ENCODE peak calls at places on chromosomes 5 and 9, in seven cellular contexts. L is HepG2, B is GM12891, E is endothelial cell of umbilical vein, U is transverse colon, Z is sigmoid colon, J is GM12892. V is an unnamed sample.

GRCh38 chr5:138686668-138687067 is 66.6 kb upstream of the CTNNA1 start:
- DNase-seq in L (no peak), B (no peak), E (peak; percentile 84), U (no peak), Z (no peak), J (no peak), V (no peak)

GRCh38 chr9:105757496-105758251 is 63.3 kb downstream of the TMEM38B start:
- DNase-seq in L (no peak), B (no peak), E (no peak), U (no peak), Z (no peak), J (no peak), V (no peak)

GRCh38 chr9:22084336-22085035 is 75.4 kb upstream of the CDKN2B start:
- DNase-seq in L (peak; percentile 7), B (no peak), E (peak; percentile 80), U (no peak), Z (no peak), J (no peak), V (no peak)

GRCh38 chr5:83401122-83401620 is 70.4 kb upstream of the VCAN start:
- DNase-seq in L (no peak), B (no peak), E (no peak), U (no peak), Z (no peak), J (no peak), V (no peak)

GRCh38 chr5:11449217-11449616 is 455.0 kb downstream of the CTNND2 start:
- DNase-seq in L (no peak), B (no peak), E (no peak), U (no peak), Z (no peak), J (no peak), V (no peak)

GRCh38 chr5:13659391-13659790 is 285.1 kb downstream of the DNAH5 start:
- DNase-seq in L (no peak), B (no peak), E (peak; percentile 9), U (no peak), Z (no peak), J (no peak), V (no peak)

GRCh38 chr9:133856798-133857197 is 118.6 kb upstream of the SARDH start:
- DNase-seq in L (no peak), B (no peak), E (no peak), U (no peak), Z (no peak), J (no peak), V (no peak)

GRCh38 chr9:77575785-77576184 is 72.3 kb downstream of the GNA14 start:
- DNase-seq in L (no peak), B (no peak), E (no peak), U (no peak), Z (no peak), J (no peak), V (no peak)

GRCh38 chr9:20941177-20941690 is 90.2 kb downstream of the HACD4 start:
- DNase-seq in L (peak; percentile 63), B (peak; percentile 24), E (peak; percentile 74), U (peak; percentile 50), Z (peak; percentile 76), J (peak; percentile 12), V (peak; percentile 65)

GRCh38 chr5:6435356-6435755 is 13.3 kb upstream of the UBE2QL1 start:
- DNase-seq in L (peak; percentile 19), B (no peak), E (peak; percentile 56), U (no peak), Z (no peak), J (no peak), V (no peak)

GRCh38 chr9:137278913-137279711 is 1.6 kb downstream of the TOR4A start:
- DNase-seq in L (no peak), B (no peak), E (no peak), U (no peak), Z (no peak), J (no peak), V (no peak)

GRCh38 chr9:74496819-74497749 is at the start of gene RORB:
- DNase-seq in L (no peak), B (peak; percentile 43), E (peak; percentile 26), U (peak; percentile 35), Z (peak; percentile 71), J (peak; percentile 57), V (peak; percentile 54)

GRCh38 chr5:111494350-111494999 is 17.9 kb downstream of the STARD4 start:
- DNase-seq in L (no peak), B (no peak), E (peak; percentile 25), U (no peak), Z (no peak), J (no peak), V (no peak)

GRCh38 chr9:73009649-73010288 is 56.9 kb upstream of the ALDH1A1 start:
- DNase-seq in L (no peak), B (no peak), E (no peak), U (no peak), Z (no peak), J (no peak), V (no peak)

GRCh38 chr9:132210472-132211145 is 48.8 kb downstream of the NTNG2 start:
- DNase-seq in L (no peak), B (no peak), E (no peak), U (no peak), Z (no peak), J (no peak), V (no peak)

GRCh38 chr5:51484326-51484725 is 101.1 kb downstream of the ISL1 start:
- DNase-seq in L (no peak), B (no peak), E (no peak), U (no peak), Z (no peak), J (no peak), V (no peak)

GRCh38 chr9:82553654-82554366 is 509.1 kb downstream of the RASEF start:
- DNase-seq in L (no peak), B (no peak), E (no peak), U (no peak), Z (no peak), J (no peak), V (no peak)

GRCh38 chr5:122919969-122920368 is 74.6 kb downstream of the SNX24 start:
- DNase-seq in L (no peak), B (no peak), E (no peak), U (no peak), Z (no peak), J (no peak), V (no peak)

GRCh38 chr5:174378116-174378874 is 332.8 kb downstream of the NSG2 start:
- DNase-seq in L (no peak), B (no peak), E (no peak), U (no peak), Z (no peak), J (no peak), V (no peak)

GRCh38 chr5:149011084-149011483 is 51.8 kb downstream of the SH3TC2 start:
- DNase-seq in L (no peak), B (no peak), E (no peak), U (no peak), Z (no peak), J (no peak), V (no peak)

GRCh38 chr9:121169094-121169601 is 32.5 kb downstream of the RAB14 start:
- DNase-seq in L (peak; percentile 5), B (no peak), E (peak; percentile 18), U (no peak), Z (no peak), J (no peak), V (no peak)

GRCh38 chr9:33923998-33924701 is 107.2 kb downstream of the UBE2R2 start:
- DNase-seq in L (no peak), B (no peak), E (no peak), U (no peak), Z (no peak), J (no peak), V (peak; percentile 60)

GRCh38 chr5:58149750-58150149 is 310.1 kb downstream of the PLK2 start:
- DNase-seq in L (no peak), B (no peak), E (no peak), U (no peak), Z (no peak), J (no peak), V (no peak)

GRCh38 chr9:37917315-37917731 is 13.4 kb upstream of the SLC25A51 start:
- DNase-seq in L (no peak), B (no peak), E (peak; percentile 28), U (no peak), Z (peak; percentile 62), J (no peak), V (no peak)

GRCh38 chr5:114360816-114361723 is 800 bp upstream of the KCNN2 start:
- DNase-seq in L (no peak), B (peak; percentile 45), E (no peak), U (no peak), Z (no peak), J (peak; percentile 35), V (no peak)

GRCh38 chr5:1111727-1112289 is at the start of gene SLC12A7:
- DNase-seq in L (no peak), B (peak; percentile 63), E (peak; percentile 37), U (peak; percentile 81), Z (no peak), J (peak; percentile 67), V (peak; percentile 81)
- TF ChIP-seq POLR2A in L (peak; percentile 50), B (no peak), E (peak; percentile 58), U (peak; percentile 54), Z (no peak), J (no peak), V (no peak)

GRCh38 chr9:124717597-124717996 is 53.5 kb downstream of the NR6A1 start:
- DNase-seq in L (no peak), B (no peak), E (no peak), U (no peak), Z (no peak), J (no peak), V (no peak)

GRCh38 chr9:124720429-124721108 is 50.5 kb downstream of the NR6A1 start:
- DNase-seq in L (peak; percentile 38), B (no peak), E (no peak), U (no peak), Z (no peak), J (no peak), V (no peak)

GRCh38 chr9:124718928-124719327 is 52.2 kb downstream of the NR6A1 start:
- DNase-seq in L (no peak), B (no peak), E (no peak), U (no peak), Z (no peak), J (no peak), V (no peak)

GRCh38 chr9:124721109-124721850 is 49.8 kb downstream of the NR6A1 start:
- DNase-seq in L (peak; percentile 90), B (no peak), E (no peak), U (no peak), Z (no peak), J (no peak), V (no peak)

GRCh38 chr9:124716795-124717194 is 54.3 kb downstream of the NR6A1 start:
- DNase-seq in L (no peak), B (no peak), E (no peak), U (no peak), Z (no peak), J (no peak), V (no peak)
- TF ChIP-seq POLR2AphosphoS5 in L (no peak), B (no peak), E (no peak), U (no peak), Z (no peak), J (no peak), V (no peak)

DNA sequence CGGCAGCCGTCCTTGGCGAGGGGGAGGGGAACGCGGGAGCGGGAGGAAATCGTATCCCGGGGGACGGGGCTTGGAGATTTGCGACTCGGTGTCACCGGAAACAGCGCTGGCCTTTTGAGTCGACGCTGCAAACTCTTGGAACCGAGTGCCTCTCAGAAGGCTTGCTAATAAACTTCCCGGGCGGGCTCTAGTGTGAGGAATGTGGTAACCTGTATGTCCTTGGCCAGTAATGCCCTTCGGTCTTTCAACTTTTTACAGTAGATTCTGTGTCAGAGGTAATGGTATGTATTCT is 82.7 kb downstream of the PTPDC1 start:
- DNase-seq in L (peak; percentile 79), B (no peak), E (no peak), U (no peak), Z (no peak), J (no peak), V (no peak)
- TF ChIP-seq POLR2A in L (peak; percentile 75), B (no peak), E (peak; percentile 72), U (peak; percentile 80), Z (peak; percentile 46), J (peak; percentile 72), V (no peak)

GRCh38 chr9:6715755-6716643 is 41.8 kb upstream of the KDM4C start:
- DNase-seq in L (peak; percentile 79), B (no peak), E (no peak), U (peak; percentile 85), Z (peak; percentile 67), J (peak; percentile 71), V (peak; percentile 80)
- TF ChIP-seq POLR2AphosphoS5 in L (peak; percentile 86), B (peak; percentile 67), E (no peak), U (peak; percentile 52), Z (peak; percentile 16), J (peak; percentile 86), V (peak; percentile 80)